ENCODE peak calls at places on chromosomes 12 and 14, in ten cellular contexts. X, B, K, I, W, Q, F, M, Z and D are unnamed samples.

GRCh38 chr12:122295877-122296276 is 29.6 kb upstream of the VPS33A start:
- DNase-seq in X (no peak), B (no peak), K (no peak), I (no peak), W (no peak), Q (no peak), F (no peak), M (no peak), Z (no peak), D (no peak)

GRCh38 chr14:22646570-22647254 is 2.6 kb upstream of the OR6J1 start:
- DNase-seq in X (no peak), B (peak; percentile 42), K (no peak), I (no peak), W (no peak), Q (no peak), F (no peak), M (no peak), Z (no peak), D (no peak)

GRCh38 chr12:31922341-31923062 is 36.7 kb upstream of the RESF1 start:
- DNase-seq in X (peak; percentile 26), B (peak; percentile 64), K (no peak), I (no peak), W (no peak), Q (no peak), F (peak; percentile 51), M (no peak), Z (no peak), D (no peak)

GRCh38 chr14:101187816-101188570 is 284.5 kb upstream of the RTL1 start:
- DNase-seq in X (no peak), B (no peak), K (no peak), I (no peak), W (no peak), Q (no peak), F (no peak), M (no peak), Z (no peak), D (no peak)

GRCh38 chr12:79444089-79444488 is 246.7 kb downstream of the PAWR start:
- DNase-seq in X (peak; percentile 44), B (no peak), K (no peak), I (no peak), W (no peak), Q (no peak), F (peak; percentile 1), M (no peak), Z (no peak), D (no peak)

GRCh38 chr14:61296707-61297502 is 15.8 kb upstream of the TMEM30B start:
- DNase-seq in X (peak; percentile 27), B (peak; percentile 65), K (no peak), I (no peak), W (no peak), Q (no peak), F (peak; percentile 72), M (no peak), Z (no peak), D (peak; percentile 39)

GRCh38 chr12:27334052-27334720 is 1.6 kb downstream of the BMAL2 start:
- DNase-seq in X (no peak), B (no peak), K (no peak), I (no peak), W (no peak), Q (no peak), F (peak; percentile 11), M (no peak), Z (no peak), D (no peak)

GRCh38 chr12:27693403-27693802 is 2.8 kb upstream of the REP15 start:
- DNase-seq in X (no peak), B (no peak), K (no peak), I (no peak), W (no peak), Q (no peak), F (no peak), M (no peak), Z (no peak), D (no peak)

GRCh38 chr14:55781046-55781445 is 201.0 kb downstream of the KTN1 start:
- DNase-seq in X (peak; percentile 84), B (no peak), K (no peak), I (no peak), W (no peak), Q (no peak), F (no peak), M (no peak), Z (no peak), D (peak; percentile 28)

GRCh38 chr12:95789126-95790024 is 1.2 kb downstream of the NTN4 start:
- DNase-seq in X (peak; percentile 48), B (no peak), K (no peak), I (peak; percentile 38), W (peak; percentile 59), Q (peak; percentile 52), F (peak; percentile 60), M (no peak), Z (peak; percentile 63), D (no peak)

GRCh38 chr14:50830932-50831703 is at the start of gene NIN:
- DNase-seq in X (peak; percentile 32), B (peak; percentile 76), K (no peak), I (peak; percentile 84), W (peak; percentile 87), Q (peak; percentile 56), F (peak; percentile 93), M (peak; percentile 59), Z (peak; percentile 89), D (peak; percentile 77)

GRCh38 chr12:110301065-110301806 is 20.2 kb downstream of the ATP2A2 start:
- DNase-seq in X (peak; percentile 12), B (no peak), K (no peak), I (no peak), W (no peak), Q (no peak), F (no peak), M (no peak), Z (no peak), D (no peak)

GRCh38 chr14:61584258-61584657 is 111.1 kb upstream of the HIF1A start:
- DNase-seq in X (peak; percentile 87), B (peak; percentile 22), K (no peak), I (no peak), W (no peak), Q (no peak), F (no peak), M (no peak), Z (no peak), D (no peak)

GRCh38 chr12:42810006-42810405 is 220.5 kb upstream of the PRICKLE1 start:
- DNase-seq in X (no peak), B (no peak), K (no peak), I (no peak), W (no peak), Q (no peak), F (peak; percentile 80), M (no peak), Z (no peak), D (no peak)

GRCh38 chr12:120536064-120536791 is 2.1 kb downstream of the RNF10 start:
- DNase-seq in X (no peak), B (no peak), K (no peak), I (no peak), W (no peak), Q (no peak), F (no peak), M (no peak), Z (no peak), D (no peak)

GRCh38 chr14:101477648-101478047 is 83.6 kb upstream of the DIO3 start:
- DNase-seq in X (no peak), B (no peak), K (no peak), I (no peak), W (no peak), Q (no peak), F (no peak), M (no peak), Z (no peak), D (no peak)

GRCh38 chr14:35234007-35234406 is 58.2 kb upstream of the PSMA6 start:
- DNase-seq in X (no peak), B (no peak), K (no peak), I (no peak), W (no peak), Q (no peak), F (no peak), M (no peak), Z (no peak), D (no peak)

GRCh38 chr14:61452452-61452851 is 131.1 kb downstream of the PRKCH start:
- DNase-seq in X (no peak), B (no peak), K (no peak), I (no peak), W (no peak), Q (no peak), F (no peak), M (no peak), Z (no peak), D (no peak)

GRCh38 chr12:12786371-12786715 is 884 bp downstream of the APOLD1 start:
- DNase-seq in X (no peak), B (no peak), K (no peak), I (no peak), W (no peak), Q (no peak), F (no peak), M (no peak), Z (no peak), D (no peak)

GRCh38 chr14:75626857-75627256 is 33.8 kb downstream of the ERG28 start:
- DNase-seq in X (no peak), B (no peak), K (no peak), I (no peak), W (no peak), Q (no peak), F (no peak), M (no peak), Z (no peak), D (no peak)

GRCh38 chr12:29164477-29165163 is 15.5 kb downstream of the FAR2 start:
- DNase-seq in X (peak; percentile 58), B (no peak), K (no peak), I (no peak), W (no peak), Q (peak; percentile 64), F (no peak), M (no peak), Z (no peak), D (no peak)

GRCh38 chr14:100538566-100539318 is 48.5 kb downstream of the BEGAIN start:
- DNase-seq in X (no peak), B (no peak), K (no peak), I (peak; percentile 10), W (peak; percentile 41), Q (no peak), F (no peak), M (peak; percentile 9), Z (peak; percentile 51), D (no peak)

GRCh38 chr12:17358850-17359249 is 731.1 kb downstream of the RERGL start:
- DNase-seq in X (no peak), B (no peak), K (no peak), I (no peak), W (no peak), Q (no peak), F (peak; percentile 14), M (no peak), Z (no peak), D (no peak)

GRCh38 chr14:89731534-89731933 is 223.0 kb downstream of the EFCAB11 start:
- DNase-seq in X (no peak), B (no peak), K (no peak), I (no peak), W (no peak), Q (no peak), F (no peak), M (no peak), Z (no peak), D (no peak)